ENCODE peak calls at places on chromosome 21, in eight cellular contexts. P, W, R, G, X, A, T and C are unnamed samples.

GRCh38 chr21:44840771-44841170 is 22.9 kb upstream of the SUMO3 start:
- DNase-seq in P (no peak), W (no peak), R (no peak), G (no peak), X (no peak), A (no peak), T (no peak), C (no peak)

GRCh38 chr21:31599563-31599962 is 59.9 kb upstream of the SOD1 start:
- DNase-seq in P (no peak), W (no peak), R (no peak), G (no peak), X (no peak), A (no peak), T (no peak), C (no peak)

GRCh38 chr21:15543473-15543872 is 186.3 kb upstream of the USP25 start:
- DNase-seq in P (no peak), W (no peak), R (no peak), G (no peak), X (no peak), A (no peak), T (no peak), C (peak)

GRCh38 chr21:25995283-25995682 is 175.3 kb downstream of the APP start:
- DNase-seq in P (no peak), W (no peak), R (no peak), G (no peak), X (no peak), A (no peak), T (no peak), C (no peak)

GRCh38 chr21:19992540-19992939 is 1005.7 kb upstream of the NCAM2 start:
- DNase-seq in P (no peak), W (no peak), R (no peak), G (no peak), X (no peak), A (no peak), T (no peak), C (no peak)

GRCh38 chr21:37787456-37787855 is 128.8 kb downstream of the KCNJ6 start:
- DNase-seq in P (no peak), W (peak), R (no peak), G (no peak), X (peak), A (no peak), T (no peak), C (no peak)

GRCh38 chr21:23455676-23456075 is 2151.6 kb downstream of the MRPL39 start:
- DNase-seq in P (no peak), W (no peak), R (no peak), G (no peak), X (no peak), A (no peak), T (no peak), C (no peak)

GRCh38 chr21:22342855-22343254 is 1344.6 kb downstream of the NCAM2 start:
- DNase-seq in P (no peak), W (no peak), R (no peak), G (no peak), X (no peak), A (no peak), T (no peak), C (no peak)

GRCh38 chr21:34340062-34340461 is 23.7 kb upstream of the KCNE2 start:
- DNase-seq in P (no peak), W (no peak), R (no peak), G (no peak), X (no peak), A (no peak), T (no peak), C (no peak)

GRCh38 chr21:25637846-25638245 is 1.2 kb upstream of the JAM2 start:
- DNase-seq in P (no peak), W (no peak), R (no peak), G (no peak), X (no peak), A (no peak), T (no peak), C (no peak)

GRCh38 chr21:15437873-15438272 is 291.9 kb upstream of the USP25 start:
- DNase-seq in P (no peak), W (no peak), R (no peak), G (no peak), X (no peak), A (no peak), T (peak), C (no peak)

GRCh38 chr21:37496972-37497371 is 130.4 kb downstream of the DYRK1A start:
- DNase-seq in P (no peak), W (no peak), R (no peak), G (no peak), X (no peak), A (no peak), T (no peak), C (no peak)

GRCh38 chr21:41610042-41610839 is 102.3 kb upstream of the TMPRSS2 start:
- DNase-seq in P (peak), W (peak), R (peak), G (peak), X (peak), A (peak), T (no peak), C (peak)
- TF ChIP-seq RAD21 in P (peak), W (peak), R (peak), G (peak), X (peak), A (peak), T (peak), C (peak)

GRCh38 chr21:38853421-38853919 is 47.7 kb downstream of the ETS2 start:
- DNase-seq in P (peak), W (peak), R (no peak), G (peak), X (peak), A (no peak), T (no peak), C (peak)
- TF ChIP-seq RAD21 in P (no peak), W (no peak), R (no peak), G (no peak), X (no peak), A (no peak), T (no peak), C (no peak)

GRCh38 chr21:42939581-42940413 is 14.4 kb upstream of the ERVH48-1 start:
- DNase-seq in P (no peak), W (peak), R (no peak), G (no peak), X (peak), A (no peak), T (no peak), C (peak)
- TF ChIP-seq RAD21 in P (no peak), W (no peak), R (no peak), G (no peak), X (peak), A (no peak), T (no peak), C (no peak)

GRCh38 chr21:46324390-46325072 is 575 bp downstream of the PCNT start:
- DNase-seq in P (peak), W (peak), R (peak), G (peak), X (peak), A (peak), T (no peak), C (peak)

GRCh38 chr21:46323710-46324389 is at the start of the genes C21orf58 and PCNT:
- DNase-seq in P (peak), W (peak), R (peak), G (peak), X (peak), A (peak), T (peak), C (peak)

GRCh38 chr21:46323227-46323709 is 402 bp downstream of the C21orf58 start:
- DNase-seq in P (no peak), W (no peak), R (no peak), G (no peak), X (no peak), A (no peak), T (no peak), C (no peak)

GRCh38 chr21:46320331-46320801 is 3.3 kb downstream of the C21orf58 start:
- DNase-seq in P (no peak), W (no peak), R (no peak), G (no peak), X (no peak), A (peak), T (no peak), C (no peak)

DNA sequence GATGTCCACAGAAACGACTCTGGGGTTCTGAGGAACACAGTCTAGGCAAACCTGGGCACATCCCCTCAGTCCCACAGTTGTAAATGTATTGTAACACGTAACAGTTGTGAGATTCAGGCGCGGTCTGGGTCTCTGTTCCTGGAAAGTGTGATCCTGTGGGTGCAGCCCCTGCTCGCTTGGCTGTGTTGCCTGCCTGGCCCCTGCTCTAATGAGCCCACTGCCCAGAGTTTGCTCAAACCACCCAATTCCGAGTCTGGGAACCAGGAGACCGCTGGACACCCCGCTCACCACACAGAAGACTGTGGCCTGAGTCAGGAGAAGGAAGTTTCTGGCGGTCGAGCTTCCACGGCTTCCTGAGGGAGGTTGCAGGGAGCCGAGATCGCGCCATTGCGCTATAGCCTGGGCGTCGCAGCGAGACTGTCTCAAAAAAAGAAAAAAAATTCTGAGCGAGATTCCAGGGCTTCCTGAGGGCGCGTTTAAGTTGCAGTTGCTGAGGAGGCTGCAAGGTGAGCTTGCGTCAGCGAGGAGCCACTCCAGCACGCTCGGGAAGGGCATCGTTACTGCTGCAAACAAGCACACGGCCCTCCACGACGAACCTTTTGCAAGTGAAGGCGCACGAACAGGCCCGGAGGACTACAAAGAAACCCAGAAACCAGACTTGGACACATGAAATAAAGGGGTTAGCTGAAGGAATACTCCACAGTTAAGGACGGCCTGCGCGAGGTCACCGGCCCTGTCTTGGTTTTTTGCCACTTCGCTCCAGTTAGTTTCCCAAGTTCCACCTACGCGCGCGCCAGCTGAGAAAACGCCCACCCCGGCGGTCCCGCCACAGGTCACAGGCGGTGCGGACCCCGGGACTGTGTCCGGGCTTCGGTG is 1.1 kb downstream of the C21orf58 start:
- DNase-seq in P (peak), W (no peak), R (no peak), G (no peak), X (peak), A (no peak), T (no peak), C (no peak)
- TF ChIP-seq RAD21 in P (no peak), W (no peak), R (no peak), G (no peak), X (no peak), A (no peak), T (no peak), C (no peak)

GRCh38 chr21:18499761-18500376 is 96.3 kb upstream of the TMPRSS15 start:
- DNase-seq in P (peak), W (no peak), R (peak), G (peak), X (peak), A (peak), T (no peak), C (peak)
- TF ChIP-seq RAD21 in P (peak), W (peak), R (peak), G (no peak), X (peak), A (peak), T (peak), C (no peak)

GRCh38 chr21:29209696-29210095 is 79.3 kb downstream of the MAP3K7CL start:
- DNase-seq in P (no peak), W (no peak), R (no peak), G (no peak), X (peak), A (no peak), T (no peak), C (no peak)
- TF ChIP-seq RAD21 in P (no peak), W (no peak), R (no peak), G (no peak), X (no peak), A (no peak), T (no peak), C (no peak)

DNA sequence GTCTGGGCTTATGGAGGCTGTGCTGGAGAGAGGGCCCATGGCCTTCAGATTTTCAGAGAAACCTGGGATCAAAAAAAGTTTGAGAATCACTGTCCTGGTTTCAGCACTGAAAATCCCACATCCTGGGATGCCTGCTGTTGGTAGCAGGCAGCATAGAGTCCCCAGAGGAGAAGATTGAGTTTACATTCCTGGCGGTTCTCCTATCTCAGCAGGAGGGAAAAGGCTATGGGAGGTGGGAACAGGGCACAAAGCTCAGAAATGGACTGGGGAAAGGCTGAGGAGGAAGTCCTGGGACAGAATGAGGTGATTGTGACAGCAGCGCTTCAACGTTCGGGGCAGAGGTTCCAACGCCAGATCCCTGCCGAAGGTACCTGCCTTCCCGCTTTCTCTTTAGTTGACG is 103.4 kb downstream of the ETS2 start:
- DNase-seq in P (no peak), W (no peak), R (no peak), G (no peak), X (no peak), A (no peak), T (no peak), C (peak)
- TF ChIP-seq RAD21 in P (no peak), W (no peak), R (no peak), G (no peak), X (no peak), A (no peak), T (no peak), C (no peak)